ENCODE peak calls at places on chromosomes 6 and 20, in four cellular contexts. One of them, this sample, is unnamed.

GRCh38 chr6:89944181-89944755 is 50.0 kb downstream of the GJA10 start:
- DNase-seq in A549: no peak
- DNase-seq in WTC11: no peak
- DNase-seq in K562: no peak
- DNase-seq in this sample: no peak

GRCh38 chr6:4085329-4085695 is 6.4 kb upstream of the FAM217A start:
- DNase-seq in WTC11: no peak
- DNase-seq in K562: no peak
- DNase-seq in A549: no peak
- DNase-seq in this sample: no peak

GRCh38 chr6:56475736-56476457 is 166.8 kb downstream of the DST start:
- DNase-seq in WTC11: no peak
- DNase-seq in K562: no peak
- DNase-seq in A549: no peak
- DNase-seq in this sample: peak

GRCh38 chr6:126786262-126786661 is 332.2 kb upstream of the RSPO3 start:
- DNase-seq in A549: no peak
- DNase-seq in WTC11: no peak
- DNase-seq in K562: no peak
- DNase-seq in this sample: no peak

GRCh38 chr6:35602133-35602946 is 86.4 kb downstream of the FKBP5 start:
- DNase-seq in WTC11: no peak
- DNase-seq in K562: no peak
- DNase-seq in A549: no peak
- DNase-seq in this sample: peak

GRCh38 chr20:62832212-62832922 is 15.5 kb downstream of the COL9A3 start:
- DNase-seq in A549: no peak
- DNase-seq in K562: peak
- DNase-seq in WTC11: peak
- DNase-seq in this sample: no peak

GRCh38 chr6:32210191-32210601 is 13.7 kb downstream of the NOTCH4 start:
- DNase-seq in WTC11: no peak
- DNase-seq in K562: no peak
- DNase-seq in A549: no peak
- DNase-seq in this sample: no peak

GRCh38 chr6:85516168-85516567 is 66.3 kb downstream of the NT5E start:
- DNase-seq in WTC11: no peak
- DNase-seq in K562: no peak
- DNase-seq in A549: no peak
- DNase-seq in this sample: peak

GRCh38 chr20:61528591-61528990 is 276.5 kb downstream of the CDH4 start:
- DNase-seq in K562: no peak
- DNase-seq in A549: no peak
- DNase-seq in WTC11: no peak
- DNase-seq in this sample: no peak

GRCh38 chr6:5025911-5026819 is 22.3 kb upstream of the RPP40 start:
- DNase-seq in K562: peak
- DNase-seq in A549: no peak
- DNase-seq in WTC11: peak
- DNase-seq in this sample: peak

GRCh38 chr6:46925563-46926253 is 4.0 kb upstream of the ADGRF5 start:
- DNase-seq in A549: peak
- DNase-seq in K562: no peak
- DNase-seq in WTC11: no peak
- DNase-seq in this sample: peak

GRCh38 chr6:139764498-139764986 is 390.1 kb upstream of the CITED2 start:
- DNase-seq in A549: peak
- DNase-seq in K562: peak
- DNase-seq in WTC11: no peak
- DNase-seq in this sample: peak

GRCh38 chr6:46269447-46270229 is 98.9 kb upstream of the ENPP5 start:
- DNase-seq in A549: no peak
- DNase-seq in WTC11: no peak
- DNase-seq in K562: no peak
- DNase-seq in this sample: no peak

GRCh38 chr20:45114465-45115385 is at the start of gene WFDC5:
- DNase-seq in K562: peak
- DNase-seq in A549: no peak
- DNase-seq in WTC11: no peak
- DNase-seq in this sample: no peak

GRCh38 chr20:41927655-41928054 is 309.5 kb upstream of the CHD6 start:
- DNase-seq in K562: no peak
- DNase-seq in A549: no peak
- DNase-seq in WTC11: no peak
- DNase-seq in this sample: no peak

GRCh38 chr6:11785449-11785951 is 6.9 kb upstream of the ADTRP start:
- DNase-seq in WTC11: no peak
- DNase-seq in A549: no peak
- DNase-seq in K562: peak
- DNase-seq in this sample: no peak

GRCh38 chr20:49132995-49133451 is 55.1 kb downstream of the STAU1 start:
- DNase-seq in K562: peak
- DNase-seq in A549: peak
- DNase-seq in WTC11: no peak
- DNase-seq in this sample: peak

GRCh38 chr20:41279546-41280225 is 37.8 kb downstream of the ZHX3 start:
- DNase-seq in WTC11: no peak
- DNase-seq in K562: no peak
- DNase-seq in A549: no peak
- DNase-seq in this sample: no peak

GRCh38 chr20:37986063-37986858 is 47.0 kb downstream of the TTI1 start:
- DNase-seq in WTC11: no peak
- DNase-seq in A549: no peak
- DNase-seq in K562: no peak
- DNase-seq in this sample: no peak

GRCh38 chr6:159999240-159999671 is 30.4 kb downstream of the IGF2R start:
- DNase-seq in WTC11: no peak
- DNase-seq in K562: peak
- DNase-seq in A549: no peak
- DNase-seq in this sample: peak

GRCh38 chr20:22106308-22106938 is 401.0 kb downstream of the PAX1 start:
- DNase-seq in K562: no peak
- DNase-seq in WTC11: no peak
- DNase-seq in A549: peak
- DNase-seq in this sample: peak

GRCh38 chr6:163416640-163417253 is 2.2 kb downstream of the QKI start:
- DNase-seq in WTC11: no peak
- DNase-seq in A549: peak
- DNase-seq in K562: peak
- DNase-seq in this sample: peak

GRCh38 chr6:158624684-158625682 is 19.6 kb downstream of the DYNLT1 start:
- DNase-seq in A549: no peak
- DNase-seq in K562: no peak
- DNase-seq in WTC11: no peak
- DNase-seq in this sample: no peak

GRCh38 chr6:116019428-116019827 is 41.3 kb downstream of the FRK start:
- DNase-seq in WTC11: no peak
- DNase-seq in A549: no peak
- DNase-seq in K562: no peak
- DNase-seq in this sample: no peak

GRCh38 chr6:146361367-146361924 is 182.2 kb upstream of the RAB32 start:
- DNase-seq in WTC11: no peak
- DNase-seq in K562: no peak
- DNase-seq in A549: no peak
- DNase-seq in this sample: no peak

GRCh38 chr6:15131234-15132195 is 114.4 kb upstream of the JARID2 start:
- DNase-seq in K562: no peak
- DNase-seq in WTC11: no peak
- DNase-seq in A549: no peak
- DNase-seq in this sample: no peak

GRCh38 chr6:170438402-170438753 is 114.7 kb downstream of the PSMB1 start:
- DNase-seq in A549: peak
- DNase-seq in K562: peak
- DNase-seq in WTC11: peak
- DNase-seq in this sample: peak

GRCh38 chr20:23510000-23510590 is 19.2 kb downstream of the CST8 start:
- DNase-seq in WTC11: no peak
- DNase-seq in K562: no peak
- DNase-seq in A549: no peak
- DNase-seq in this sample: no peak

GRCh38 chr6:16623029-16623653 is 138.1 kb downstream of the ATXN1 start:
- DNase-seq in WTC11: no peak
- DNase-seq in A549: no peak
- DNase-seq in K562: no peak
- DNase-seq in this sample: no peak

GRCh38 chr6:160139420-160139851 is 17.8 kb downstream of the SLC22A1 start:
- DNase-seq in K562: no peak
- DNase-seq in A549: peak
- DNase-seq in WTC11: no peak
- DNase-seq in this sample: no peak

GRCh38 chr20:25989196-25989595 is 292.5 kb upstream of the ZNF337 start:
- DNase-seq in A549: no peak
- DNase-seq in K562: no peak
- DNase-seq in WTC11: peak
- DNase-seq in this sample: no peak

GRCh38 chr20:29497261-29497671 is 1760.2 kb upstream of the DEFB115 start:
- DNase-seq in K562: peak
- DNase-seq in A549: no peak
- DNase-seq in WTC11: no peak
- DNase-seq in this sample: peak

GRCh38 chr6:27810768-27811298 is 101.4 kb downstream of the OR2B2 start:
- DNase-seq in WTC11: no peak
- DNase-seq in A549: no peak
- DNase-seq in K562: no peak
- DNase-seq in this sample: no peak

GRCh38 chr20:49482621-49483017 is at the start of gene KCNB1:
- DNase-seq in A549: peak
- DNase-seq in K562: peak
- DNase-seq in WTC11: peak
- DNase-seq in this sample: peak

GRCh38 chr6:149889321-149889720 is 8.6 kb downstream of the RAET1E start:
- DNase-seq in A549: no peak
- DNase-seq in K562: no peak
- DNase-seq in WTC11: no peak
- DNase-seq in this sample: no peak

GRCh38 chr6:149888113-149888512 is 9.8 kb downstream of the RAET1E start:
- DNase-seq in WTC11: no peak
- DNase-seq in A549: no peak
- DNase-seq in K562: no peak
- DNase-seq in this sample: no peak

GRCh38 chr6:149890629-149891045 is 7.3 kb downstream of the RAET1E start:
- DNase-seq in K562: no peak
- DNase-seq in WTC11: no peak
- DNase-seq in A549: no peak
- DNase-seq in this sample: no peak

GRCh38 chr6:149887343-149887742 is 10.6 kb downstream of the RAET1E start:
- DNase-seq in K562: no peak
- DNase-seq in WTC11: no peak
- DNase-seq in A549: no peak
- DNase-seq in this sample: no peak

GRCh38 chr6:149888659-149889058 is 9.3 kb downstream of the RAET1E start:
- DNase-seq in K562: no peak
- DNase-seq in A549: no peak
- DNase-seq in WTC11: no peak
- DNase-seq in this sample: no peak
- TF ChIP-seq HMGXB4 in K562: no peak
- TF ChIP-seq HMGXB4 in A549: no peak
- TF ChIP-seq HMGXB4 in WTC11: no peak
- TF ChIP-seq HMGXB4 in this sample: no peak

GRCh38 chr20:59933296-59933848 is at the start of gene SYCP2:
- DNase-seq in K562: peak
- DNase-seq in WTC11: no peak
- DNase-seq in A549: peak
- DNase-seq in this sample: no peak
- TF ChIP-seq HMGXB4 in K562: no peak
- TF ChIP-seq HMGXB4 in WTC11: no peak
- TF ChIP-seq HMGXB4 in A549: no peak
- TF ChIP-seq HMGXB4 in this sample: no peak

GRCh38 chr6:13872681-13873080 is 52.1 kb upstream of the RNF182 start:
- DNase-seq in K562: no peak
- DNase-seq in WTC11: no peak
- DNase-seq in A549: no peak
- DNase-seq in this sample: no peak
- TF ChIP-seq HMGXB4 in K562: no peak
- TF ChIP-seq HMGXB4 in WTC11: no peak
- TF ChIP-seq HMGXB4 in A549: no peak
- TF ChIP-seq HMGXB4 in this sample: no peak

DNA sequence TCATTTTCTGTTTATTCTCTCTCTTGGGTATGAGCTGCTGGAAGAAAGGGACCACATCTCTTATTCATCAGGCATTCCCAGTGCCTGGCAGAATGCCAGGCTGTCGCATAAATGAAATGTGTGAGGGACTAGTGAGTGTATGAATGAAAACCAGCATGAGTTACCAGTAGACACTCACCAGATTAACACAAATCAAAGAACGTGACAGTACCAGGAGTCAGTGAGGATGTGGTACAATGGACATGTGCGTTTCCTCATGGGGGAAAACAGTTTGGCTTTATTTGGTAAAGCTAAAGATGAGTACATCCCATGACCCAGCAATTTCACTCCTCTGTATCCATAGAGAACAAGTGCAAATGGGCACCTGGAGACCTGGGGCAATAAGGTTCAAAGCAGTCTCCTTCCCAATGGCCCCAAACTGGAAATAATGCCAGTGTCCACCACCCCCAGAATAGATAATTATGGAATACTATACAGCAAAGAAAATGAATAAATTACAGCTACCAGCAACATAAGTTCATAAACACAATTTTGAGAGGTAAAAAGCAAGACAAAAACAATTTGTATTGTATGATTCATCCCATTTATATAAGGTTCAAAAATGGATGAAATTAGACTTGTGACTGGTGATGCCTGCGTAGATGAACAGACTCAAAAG is 93.3 kb downstream of the CDH22 start:
- DNase-seq in WTC11: no peak
- DNase-seq in K562: no peak
- DNase-seq in A549: no peak
- DNase-seq in this sample: no peak
- TF ChIP-seq HMGXB4 in WTC11: no peak
- TF ChIP-seq HMGXB4 in K562: no peak
- TF ChIP-seq HMGXB4 in A549: no peak
- TF ChIP-seq HMGXB4 in this sample: no peak

DNA sequence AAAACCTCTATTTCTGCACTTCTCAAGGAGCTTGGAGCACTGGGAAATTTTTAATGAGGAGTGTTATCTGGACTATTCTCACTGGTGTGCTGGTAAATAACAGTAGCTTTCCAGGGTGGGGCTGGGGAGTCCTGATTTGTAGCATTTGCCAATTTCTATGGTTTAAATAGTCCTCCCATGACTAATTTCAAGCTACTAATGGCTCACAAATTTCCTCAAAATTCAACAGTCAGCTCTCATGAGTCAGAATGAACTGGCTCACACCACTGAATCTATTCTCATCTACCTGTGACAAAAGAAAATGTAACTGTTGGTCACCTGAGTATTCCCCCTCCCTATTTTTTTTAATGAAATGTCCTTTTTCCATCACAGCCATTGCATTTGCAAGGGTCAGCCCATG is 449.6 kb downstream of the KIF16B start:
- DNase-seq in A549: no peak
- DNase-seq in WTC11: no peak
- DNase-seq in K562: no peak
- DNase-seq in this sample: no peak
- TF ChIP-seq HMGXB4 in A549: no peak
- TF ChIP-seq HMGXB4 in WTC11: no peak
- TF ChIP-seq HMGXB4 in K562: no peak
- TF ChIP-seq HMGXB4 in this sample: no peak